ENCODE peak calls at places on chromosome 10, in five cellular contexts. O, E, H, Q and I are unnamed samples.

GRCh38 chr10:125127110-125127509 is 33.3 kb downstream of the CTBP2 start:
- DNase-seq in O (no peak), E (no peak), H (no peak), Q (no peak), I (no peak)

GRCh38 chr10:58782876-58783859 is 270.5 kb downstream of the BICC1 start:
- DNase-seq in E (peak), Q (peak), H (no peak), O (no peak), I (no peak)

GRCh38 chr10:100715445-100716385 is 29.7 kb upstream of the PAX2 start:
- DNase-seq in Q (no peak), H (peak), E (no peak), O (peak), I (no peak)

GRCh38 chr10:119237722-119238436 is 30.5 kb downstream of the GRK5 start:
- DNase-seq in E (peak), Q (peak), O (no peak), H (no peak), I (no peak)

GRCh38 chr10:101050206-101051069 is 11.4 kb upstream of the KAZALD1 start:
- DNase-seq in Q (peak), H (peak), O (peak), E (no peak), I (peak)

GRCh38 chr10:63241898-63242297 is 108.8 kb downstream of the NRBF2 start:
- DNase-seq in O (no peak), E (no peak), H (no peak), Q (no peak), I (no peak)

GRCh38 chr10:70832852-70833542 is 17.2 kb downstream of the SGPL1 start:
- DNase-seq in O (no peak), Q (no peak), H (no peak), E (peak), I (no peak)

GRCh38 chr10:45440511-45441062 is 66.6 kb downstream of the ALOX5 start:
- DNase-seq in O (no peak), H (no peak), E (no peak), Q (no peak), I (no peak)

GRCh38 chr10:9634466-9634865 is 1383.2 kb upstream of the CELF2 start:
- DNase-seq in E (peak), H (no peak), Q (no peak), O (no peak), I (no peak)

GRCh38 chr10:125016611-125017202 is 74.8 kb downstream of the ZRANB1 start:
- DNase-seq in Q (peak), O (no peak), E (no peak), H (no peak), I (no peak)

GRCh38 chr10:22022257-22023051 is 18.9 kb upstream of the DNAJC1 start:
- DNase-seq in H (no peak), Q (peak), O (no peak), E (no peak), I (no peak)

GRCh38 chr10:69677914-69678654 is 48.0 kb downstream of the FAM241B start:
- DNase-seq in E (no peak), Q (no peak), O (no peak), H (no peak), I (no peak)

GRCh38 chr10:78895469-78895868 is 173.3 kb upstream of the ZMIZ1 start:
- DNase-seq in O (no peak), H (no peak), Q (no peak), E (no peak), I (peak)

GRCh38 chr10:78333362-78334143 is 299.9 kb downstream of the RPS24 start:
- DNase-seq in H (no peak), Q (no peak), O (no peak), E (no peak), I (peak)

GRCh38 chr10:102423372-102423968 is 2.8 kb downstream of the FBXL15 start:
- DNase-seq in O (no peak), Q (no peak), E (no peak), H (no peak), I (no peak)

GRCh38 chr10:68440898-68441297 is 30.9 kb downstream of the DNA2 start:
- DNase-seq in H (no peak), Q (no peak), E (no peak), O (no peak), I (no peak)

GRCh38 chr10:117271427-117271826 is 30.5 kb downstream of the SLC18A2 start:
- DNase-seq in H (no peak), E (peak), O (no peak), Q (no peak), I (no peak)

GRCh38 chr10:17479015-17479615 is 24.7 kb upstream of the ST8SIA6 start:
- DNase-seq in H (no peak), O (no peak), E (no peak), Q (no peak), I (no peak)

GRCh38 chr10:110460111-110460809 is 37.4 kb upstream of the DUSP5 start:
- DNase-seq in Q (peak), E (peak), H (no peak), O (no peak), I (no peak)

GRCh38 chr10:113997428-113997827 is 46.2 kb upstream of the ADRB1 start:
- DNase-seq in H (no peak), Q (peak), O (peak), E (no peak), I (no peak)

GRCh38 chr10:126407831-126408230 is 19.6 kb upstream of the ADAM12 start:
- DNase-seq in H (no peak), E (no peak), O (no peak), Q (no peak), I (no peak)
- TF ChIP-seq CTCF in H (no peak), E (no peak), O (no peak), Q (no peak), I (no peak)

GRCh38 chr10:86522385-86522855 is 828 bp upstream of the WAPL start:
- DNase-seq in H (no peak), E (no peak), Q (no peak), O (no peak), I (no peak)
- TF ChIP-seq CTCF in H (no peak), E (no peak), Q (no peak), O (no peak), I (no peak)

GRCh38 chr10:3239920-3240909 is 67.6 kb upstream of the PITRM1 start:
- DNase-seq in O (no peak), Q (peak), E (no peak), H (peak), I (no peak)
- TF ChIP-seq CTCF in O (peak), Q (no peak), E (no peak), H (peak), I (no peak)

GRCh38 chr10:73410897-73411296 is 3.0 kb downstream of the ANXA7 start:
- DNase-seq in H (no peak), E (no peak), Q (no peak), O (no peak), I (no peak)

GRCh38 chr10:73416571-73416970 is 2.7 kb upstream of the ANXA7 start:
- DNase-seq in E (no peak), Q (no peak), O (no peak), H (no peak), I (no peak)

GRCh38 chr10:73413108-73413527 is 740 bp downstream of the ANXA7 start:
- DNase-seq in H (peak), O (no peak), E (no peak), Q (no peak), I (no peak)

GRCh38 chr10:73413528-73414229 is at the start of gene ANXA7:
- DNase-seq in E (peak), O (peak), Q (peak), H (peak), I (peak)

DNA sequence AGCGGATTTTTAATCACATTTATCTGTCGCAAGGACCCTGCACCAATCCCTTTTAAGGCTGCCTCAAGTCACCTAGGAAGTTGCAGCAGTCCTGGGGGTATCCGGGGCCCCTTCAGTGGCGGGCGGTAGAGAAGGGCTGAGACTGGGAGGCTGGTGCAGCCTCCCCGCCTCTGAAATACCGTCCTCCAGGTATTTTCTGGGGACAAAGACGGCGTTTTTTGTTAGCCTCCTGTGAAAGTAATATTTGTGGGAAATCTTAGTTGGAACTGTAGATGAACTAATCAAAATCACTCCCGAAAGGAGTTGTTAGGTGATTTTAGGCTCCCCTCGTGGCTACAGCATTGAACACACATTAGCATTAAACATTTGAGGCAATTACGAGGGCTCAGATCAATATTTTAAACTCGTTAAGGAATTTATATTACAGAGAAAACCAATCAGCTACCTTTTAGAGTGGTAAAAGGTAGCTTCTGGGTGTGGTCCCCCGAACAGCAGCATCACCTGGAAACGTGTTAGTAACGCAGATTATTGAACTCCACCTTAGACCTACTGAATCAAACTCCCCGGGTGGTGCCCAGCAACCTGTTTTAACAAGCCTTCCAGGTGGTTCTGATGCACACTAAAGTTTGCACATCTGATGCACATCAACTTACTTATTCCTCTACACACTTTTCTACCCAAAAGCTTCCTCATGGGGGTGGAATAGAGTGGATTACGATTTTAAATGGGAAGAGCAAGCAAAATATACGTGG is 548 bp upstream of the ANXA7 start:
- DNase-seq in O (no peak), H (no peak), Q (no peak), E (no peak), I (no peak)
- TF ChIP-seq CTCF in O (no peak), H (peak), Q (no peak), E (no peak), I (peak)

GRCh38 chr10:1199345-1199673 is 143.1 kb downstream of the WDR37 start:
- DNase-seq in E (no peak), Q (no peak), O (peak), H (no peak), I (peak)
- TF ChIP-seq CTCF in E (no peak), Q (no peak), O (no peak), H (no peak), I (no peak)

GRCh38 chr10:112932658-112933057 is 17.4 kb upstream of the TCF7L2 start:
- DNase-seq in H (no peak), E (no peak), Q (no peak), O (no peak), I (no peak)

GRCh38 chr10:112927980-112928379 is 22.1 kb upstream of the TCF7L2 start:
- DNase-seq in Q (no peak), E (no peak), O (no peak), H (no peak), I (no peak)

GRCh38 chr10:112926906-112927688 is 22.9 kb upstream of the TCF7L2 start:
- DNase-seq in E (no peak), Q (no peak), H (no peak), O (no peak), I (no peak)
- TF ChIP-seq CTCF in E (no peak), Q (no peak), H (no peak), O (no peak), I (no peak)

GRCh38 chr10:128295003-128295402 is 168.8 kb upstream of the MKI67 start:
- DNase-seq in E (no peak), H (no peak), Q (no peak), O (no peak), I (no peak)
- TF ChIP-seq CTCF in E (no peak), H (no peak), Q (no peak), O (no peak), I (peak)

GRCh38 chr10:93063977-93064660 is 3.5 kb downstream of the CYP26C1 start:
- DNase-seq in Q (no peak), E (no peak), O (no peak), H (no peak), I (no peak)

GRCh38 chr10:93063217-93063976 is 2.8 kb downstream of the CYP26C1 start:
- DNase-seq in E (no peak), H (no peak), O (peak), Q (no peak), I (no peak)

GRCh38 chr10:93060887-93061593 is 442 bp downstream of the CYP26C1 start:
- DNase-seq in H (no peak), Q (no peak), E (no peak), O (no peak), I (no peak)

GRCh38 chr10:93061594-93062498 is 1.2 kb downstream of the CYP26C1 start:
- DNase-seq in E (peak), O (no peak), H (no peak), Q (no peak), I (no peak)

DNA sequence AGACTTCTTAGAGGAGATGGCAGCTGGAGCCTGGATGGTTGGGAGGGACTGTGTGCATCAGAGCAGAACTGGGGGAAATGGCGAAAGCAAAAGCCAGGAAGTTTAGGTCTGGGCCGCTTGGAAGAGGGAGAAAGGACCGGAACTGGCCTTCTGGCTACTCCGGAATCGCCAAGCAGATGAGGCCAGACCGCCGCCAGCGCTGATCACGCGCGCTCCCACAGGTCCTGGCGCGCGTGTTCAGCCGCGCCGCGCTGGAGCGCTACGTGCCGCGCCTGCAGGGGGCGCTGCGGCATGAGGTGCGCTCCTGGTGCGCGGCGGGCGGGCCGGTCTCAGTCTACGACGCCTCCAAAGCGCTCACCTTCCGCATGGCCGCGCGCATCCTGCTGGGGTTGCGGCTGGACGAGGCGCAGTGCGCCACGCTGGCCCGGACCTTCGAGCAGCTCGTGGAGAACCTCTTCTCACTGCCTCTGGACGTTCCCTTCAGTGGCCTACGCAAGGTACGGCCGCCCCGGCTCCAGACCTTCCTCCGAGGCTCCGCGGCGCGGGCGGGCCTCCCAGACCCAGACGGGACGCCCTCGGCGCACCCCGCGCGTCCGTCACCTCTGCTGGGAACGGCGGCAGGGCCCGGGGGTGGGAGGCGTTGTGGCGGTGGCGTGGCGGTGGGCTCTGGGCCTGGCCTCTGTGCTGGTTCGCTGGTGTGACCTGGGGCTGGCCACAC is 2.1 kb downstream of the CYP26C1 start:
- DNase-seq in E (peak), O (peak), Q (no peak), H (peak), I (no peak)
- TF ChIP-seq CTCF in E (peak), O (no peak), Q (peak), H (peak), I (peak)

DNA sequence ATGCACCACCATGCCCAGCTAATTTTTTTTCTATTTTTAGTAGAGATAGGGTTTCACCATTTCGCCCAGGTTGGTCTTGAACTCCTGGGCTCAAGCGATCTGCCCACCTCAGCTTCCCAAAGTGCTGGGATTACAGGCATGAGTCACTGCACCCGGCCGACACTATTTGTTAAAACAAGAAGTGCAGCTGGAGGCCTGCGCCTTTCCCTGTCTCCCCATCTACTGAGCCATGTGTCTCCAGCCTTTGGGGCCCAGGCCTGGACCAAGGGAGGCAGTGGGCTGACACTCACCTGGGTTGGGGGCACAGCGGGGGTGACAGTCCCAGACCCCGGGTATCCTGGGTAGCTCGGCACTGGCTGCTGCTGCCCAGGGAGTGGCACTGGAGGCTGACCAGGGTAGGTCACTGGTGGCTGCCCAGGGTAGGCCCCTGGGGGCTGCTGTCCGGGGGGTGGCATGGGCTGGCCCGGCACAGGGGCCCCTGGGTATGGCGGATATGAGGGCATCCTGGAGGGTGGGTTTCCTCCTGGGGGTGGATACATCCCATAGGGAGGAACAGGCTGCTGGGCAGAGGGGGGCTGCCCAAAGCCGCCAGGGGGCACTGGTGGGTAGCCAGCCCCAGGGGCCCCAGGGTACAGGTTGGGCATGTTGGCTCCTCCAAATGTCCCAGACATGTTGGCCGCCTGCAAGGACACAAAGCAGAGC is 36.3 kb downstream of the PLAC9 start:
- DNase-seq in H (peak), E (peak), O (peak), Q (no peak), I (no peak)
- TF ChIP-seq CTCF in H (peak), E (no peak), O (peak), Q (no peak), I (peak)

GRCh38 chr10:122113161-122113944 is 124.4 kb downstream of the TACC2 start:
- DNase-seq in Q (peak), E (peak), O (peak), H (peak), I (peak)

GRCh38 chr10:122114156-122114747 is 125.3 kb downstream of the TACC2 start:
- DNase-seq in E (peak), Q (peak), O (no peak), H (no peak), I (no peak)

GRCh38 chr10:122112021-122112616 is 123.2 kb downstream of the TACC2 start:
- DNase-seq in H (no peak), E (peak), Q (no peak), O (no peak), I (no peak)

GRCh38 chr10:122115874-122116273 is 126.9 kb downstream of the TACC2 start:
- DNase-seq in Q (no peak), O (no peak), H (no peak), E (no peak), I (no peak)

GRCh38 chr10:122112625-122113160 is 123.7 kb downstream of the TACC2 start:
- DNase-seq in Q (peak), E (peak), H (peak), O (peak), I (peak)
- TF ChIP-seq CTCF in Q (peak), E (peak), H (no peak), O (no peak), I (no peak)